ENCODE peak calls at places on chromosomes 7 and 10, in six cellular contexts. One of them, this sample, is unnamed.
A peak's percentile ranks its signal among the peaks of the same experiment; 100 is the strongest.

GRCh38 chr10:79608505-79609375 is 2.0 kb upstream of the SFTPA1 start:
- DNase-seq in MM.1S: peak; percentile 57
- DNase-seq in OCI-LY7: peak; percentile 79
- DNase-seq in kidney: no peak
- DNase-seq in IMR-90: peak; percentile 14
- DNase-seq in transverse colon: peak; percentile 26
- DNase-seq in this sample: no peak

GRCh38 chr10:125073996-125074395 is 86.4 kb downstream of the CTBP2 start:
- DNase-seq in MM.1S: no peak
- DNase-seq in OCI-LY7: no peak
- DNase-seq in kidney: no peak
- DNase-seq in IMR-90: no peak
- DNase-seq in transverse colon: no peak
- DNase-seq in this sample: no peak

GRCh38 chr10:110221044-110221720 is 13.8 kb downstream of the MXI1 start:
- DNase-seq in MM.1S: no peak
- DNase-seq in OCI-LY7: no peak
- DNase-seq in kidney: no peak
- DNase-seq in IMR-90: no peak
- DNase-seq in transverse colon: no peak
- DNase-seq in this sample: no peak

GRCh38 chr7:130273081-130273699 is 6.5 kb downstream of the CPA2 start:
- DNase-seq in MM.1S: no peak
- DNase-seq in OCI-LY7: no peak
- DNase-seq in kidney: no peak
- DNase-seq in IMR-90: peak; percentile 48
- DNase-seq in transverse colon: no peak
- DNase-seq in this sample: no peak

GRCh38 chr7:116357776-116358670 is 141.5 kb upstream of the CAV2 start:
- DNase-seq in MM.1S: no peak
- DNase-seq in OCI-LY7: no peak
- DNase-seq in kidney: no peak
- DNase-seq in IMR-90: peak; percentile 62
- DNase-seq in transverse colon: no peak
- DNase-seq in this sample: peak; percentile 31

GRCh38 chr7:27708485-27708884 is 31.5 kb upstream of the TAX1BP1 start:
- DNase-seq in MM.1S: no peak
- DNase-seq in OCI-LY7: no peak
- DNase-seq in kidney: no peak
- DNase-seq in IMR-90: no peak
- DNase-seq in transverse colon: no peak
- DNase-seq in this sample: no peak

GRCh38 chr7:24665564-24666294 is 91.5 kb downstream of the GSDME start:
- DNase-seq in MM.1S: peak; percentile 33
- DNase-seq in OCI-LY7: peak; percentile 63
- DNase-seq in kidney: no peak
- DNase-seq in IMR-90: peak; percentile 58
- DNase-seq in transverse colon: peak; percentile 11
- DNase-seq in this sample: peak; percentile 48

GRCh38 chr7:1910827-1911226 is 240.8 kb downstream of the ELFN1 start:
- DNase-seq in MM.1S: no peak
- DNase-seq in OCI-LY7: no peak
- DNase-seq in kidney: no peak
- DNase-seq in IMR-90: no peak
- DNase-seq in transverse colon: no peak
- DNase-seq in this sample: no peak

GRCh38 chr7:26449175-26450165 is 157.8 kb downstream of the SNX10 start:
- DNase-seq in MM.1S: no peak
- DNase-seq in OCI-LY7: no peak
- DNase-seq in kidney: no peak
- DNase-seq in IMR-90: peak; percentile 15
- DNase-seq in transverse colon: no peak
- DNase-seq in this sample: no peak

GRCh38 chr10:92965314-92965713 is 95.3 kb upstream of the CYP26C1 start:
- DNase-seq in MM.1S: peak; percentile 66
- DNase-seq in OCI-LY7: peak; percentile 58
- DNase-seq in kidney: no peak
- DNase-seq in IMR-90: peak; percentile 73
- DNase-seq in transverse colon: no peak
- DNase-seq in this sample: peak; percentile 43

GRCh38 chr10:113199459-113199858 is 249.4 kb downstream of the TCF7L2 start:
- DNase-seq in MM.1S: no peak
- DNase-seq in OCI-LY7: no peak
- DNase-seq in kidney: no peak
- DNase-seq in IMR-90: peak; percentile 75
- DNase-seq in transverse colon: no peak
- DNase-seq in this sample: peak; percentile 63

GRCh38 chr10:106424076-106424475 is 740.4 kb downstream of the SORCS1 start:
- DNase-seq in MM.1S: no peak
- DNase-seq in OCI-LY7: no peak
- DNase-seq in kidney: no peak
- DNase-seq in IMR-90: peak; percentile 96
- DNase-seq in transverse colon: no peak
- DNase-seq in this sample: peak; percentile 95

GRCh38 chr7:154827007-154827406 is 175.9 kb downstream of the PAXIP1 start:
- DNase-seq in MM.1S: no peak
- DNase-seq in OCI-LY7: no peak
- DNase-seq in kidney: no peak
- DNase-seq in IMR-90: no peak
- DNase-seq in transverse colon: no peak
- DNase-seq in this sample: no peak

GRCh38 chr7:149422065-149422913 is 38.6 kb downstream of the ZNF777 start:
- DNase-seq in MM.1S: peak; percentile 93
- DNase-seq in OCI-LY7: peak; percentile 84
- DNase-seq in kidney: peak; percentile 86
- DNase-seq in IMR-90: peak; percentile 53
- DNase-seq in transverse colon: peak; percentile 72
- DNase-seq in this sample: no peak

GRCh38 chr7:92415225-92415624 is 32.1 kb upstream of the GATAD1 start:
- DNase-seq in MM.1S: no peak
- DNase-seq in OCI-LY7: no peak
- DNase-seq in kidney: no peak
- DNase-seq in IMR-90: peak; percentile 12
- DNase-seq in transverse colon: no peak
- DNase-seq in this sample: no peak

GRCh38 chr7:6011541-6011940 is 2.5 kb downstream of the AIMP2 start:
- DNase-seq in MM.1S: no peak
- DNase-seq in OCI-LY7: no peak
- DNase-seq in kidney: no peak
- DNase-seq in IMR-90: no peak
- DNase-seq in transverse colon: no peak
- DNase-seq in this sample: no peak

GRCh38 chr10:75483188-75483587 is 51.8 kb downstream of the LRMDA start:
- DNase-seq in MM.1S: no peak
- DNase-seq in OCI-LY7: no peak
- DNase-seq in kidney: no peak
- DNase-seq in IMR-90: no peak
- DNase-seq in transverse colon: no peak
- DNase-seq in this sample: no peak

DNA sequence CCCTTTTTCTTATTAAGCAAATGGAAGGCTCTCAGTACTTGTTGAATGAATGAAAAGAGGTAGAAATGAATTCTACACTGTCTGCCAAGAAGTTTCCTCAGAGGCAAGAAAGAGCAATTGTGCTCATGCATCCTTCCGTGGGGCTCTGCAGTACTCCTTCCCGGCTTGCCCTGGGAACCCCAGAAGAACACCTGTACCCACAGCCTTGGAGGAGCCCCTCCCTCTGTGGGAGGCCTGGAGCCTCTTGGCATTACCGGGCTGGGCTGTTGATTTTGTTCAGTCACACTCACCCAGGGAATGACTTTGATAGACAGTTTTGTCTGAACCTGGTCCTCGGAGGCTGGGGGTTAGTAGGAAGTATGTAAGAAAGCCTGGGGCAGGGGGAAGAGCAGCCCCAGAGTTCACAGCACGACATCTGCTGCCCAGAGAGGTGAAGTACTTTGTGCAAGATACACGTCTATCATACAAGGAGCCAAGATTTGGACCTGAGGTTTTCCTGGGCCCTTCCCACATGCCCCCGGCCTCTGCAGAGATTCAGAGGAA is 134.8 kb upstream of the GDF10 start:
- DNase-seq in MM.1S: no peak
- DNase-seq in OCI-LY7: no peak
- DNase-seq in kidney: no peak
- DNase-seq in IMR-90: no peak
- DNase-seq in transverse colon: no peak
- DNase-seq in this sample: no peak
- TF ChIP-seq CTCF in MM.1S: no peak
- TF ChIP-seq CTCF in OCI-LY7: no peak
- TF ChIP-seq CTCF in kidney: no peak
- TF ChIP-seq CTCF in IMR-90: no peak
- TF ChIP-seq CTCF in transverse colon: no peak
- TF ChIP-seq CTCF in this sample: no peak

GRCh38 chr10:71712572-71713134 is 6.9 kb downstream of the C10orf105 start:
- DNase-seq in MM.1S: no peak
- DNase-seq in OCI-LY7: peak; percentile 48
- DNase-seq in kidney: no peak
- DNase-seq in IMR-90: no peak
- DNase-seq in transverse colon: no peak
- DNase-seq in this sample: no peak

GRCh38 chr10:71714055-71714454 is 5.5 kb downstream of the C10orf105 start:
- DNase-seq in MM.1S: no peak
- DNase-seq in OCI-LY7: no peak
- DNase-seq in kidney: no peak
- DNase-seq in IMR-90: no peak
- DNase-seq in transverse colon: no peak
- DNase-seq in this sample: no peak

GRCh38 chr10:71714592-71714991 is 5.0 kb downstream of the C10orf105 start:
- DNase-seq in MM.1S: no peak
- DNase-seq in OCI-LY7: no peak
- DNase-seq in kidney: no peak
- DNase-seq in IMR-90: no peak
- DNase-seq in transverse colon: no peak
- DNase-seq in this sample: no peak

GRCh38 chr10:71712170-71712569 is 7.4 kb downstream of the C10orf105 start:
- DNase-seq in MM.1S: no peak
- DNase-seq in OCI-LY7: no peak
- DNase-seq in kidney: no peak
- DNase-seq in IMR-90: no peak
- DNase-seq in transverse colon: no peak
- DNase-seq in this sample: no peak

DNA sequence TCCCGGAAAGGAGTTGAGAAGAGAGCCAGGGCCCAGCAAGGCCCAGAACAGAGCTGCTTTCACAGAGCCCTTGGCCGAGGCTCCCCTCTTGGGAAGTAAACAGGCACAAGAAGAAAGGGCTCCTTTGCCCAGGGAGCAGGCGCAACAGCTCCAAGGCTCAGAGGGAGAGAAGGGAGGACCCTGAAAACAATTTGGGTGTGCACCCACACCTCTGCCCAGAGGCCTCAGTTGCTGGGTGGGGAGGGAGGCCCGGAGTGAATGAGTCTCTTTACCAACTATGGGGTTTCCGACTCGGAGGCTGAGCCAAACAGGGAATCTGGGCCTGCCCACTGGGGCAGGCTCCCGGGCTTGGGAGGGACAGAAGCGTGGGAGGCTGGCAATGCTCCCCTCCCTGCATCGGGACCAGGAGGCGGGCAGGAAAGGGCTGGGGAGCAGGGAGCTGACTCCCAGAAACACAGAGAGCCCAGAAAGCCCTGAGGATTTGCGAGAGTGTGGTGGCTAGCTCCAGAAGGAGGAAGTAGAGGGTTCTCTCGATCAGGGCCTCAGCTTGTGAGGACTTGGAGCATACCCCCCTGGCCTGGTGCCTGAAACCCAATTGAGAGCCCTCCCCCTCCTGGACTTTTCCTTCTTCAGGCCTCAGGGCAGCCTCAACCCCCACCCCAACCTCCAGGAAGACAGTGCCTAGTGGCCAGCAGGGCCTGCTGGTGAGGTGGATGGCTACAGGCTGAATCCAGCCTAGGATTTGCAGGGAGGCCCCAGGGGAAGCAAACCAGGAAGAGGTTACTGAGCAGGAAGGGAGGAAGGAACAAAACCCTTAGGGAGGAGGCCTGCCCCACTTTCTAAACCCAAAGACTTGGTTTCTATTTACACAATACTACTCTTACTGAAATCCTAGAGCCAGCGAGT is 6.2 kb downstream of the C10orf105 start:
- DNase-seq in MM.1S: no peak
- DNase-seq in OCI-LY7: peak; percentile 49
- DNase-seq in kidney: peak; percentile 92
- DNase-seq in IMR-90: peak; percentile 80
- DNase-seq in transverse colon: peak; percentile 69
- DNase-seq in this sample: peak; percentile 82
- TF ChIP-seq CTCF in MM.1S: no peak
- TF ChIP-seq CTCF in OCI-LY7: no peak
- TF ChIP-seq CTCF in kidney: no peak
- TF ChIP-seq CTCF in IMR-90: peak; percentile 28
- TF ChIP-seq CTCF in transverse colon: no peak
- TF ChIP-seq CTCF in this sample: peak; percentile 57

GRCh38 chr10:129385600-129385999 is 81.4 kb upstream of the MGMT start:
- DNase-seq in MM.1S: no peak
- DNase-seq in OCI-LY7: no peak
- DNase-seq in kidney: no peak
- DNase-seq in IMR-90: no peak
- DNase-seq in transverse colon: no peak
- DNase-seq in this sample: no peak
- TF ChIP-seq CTCF in MM.1S: no peak
- TF ChIP-seq CTCF in OCI-LY7: no peak
- TF ChIP-seq CTCF in kidney: no peak
- TF ChIP-seq CTCF in IMR-90: no peak
- TF ChIP-seq CTCF in transverse colon: no peak
- TF ChIP-seq CTCF in this sample: no peak

GRCh38 chr10:47151880-47152279 is 148.1 kb upstream of the GDF10 start:
- DNase-seq in MM.1S: no peak
- DNase-seq in OCI-LY7: no peak
- DNase-seq in kidney: no peak
- DNase-seq in IMR-90: no peak
- DNase-seq in transverse colon: no peak
- DNase-seq in this sample: no peak

GRCh38 chr10:47150581-47150980 is 149.4 kb upstream of the GDF10 start:
- DNase-seq in MM.1S: no peak
- DNase-seq in OCI-LY7: no peak
- DNase-seq in kidney: no peak
- DNase-seq in IMR-90: no peak
- DNase-seq in transverse colon: no peak
- DNase-seq in this sample: no peak

GRCh38 chr10:47154762-47155161 is 145.2 kb upstream of the GDF10 start:
- DNase-seq in MM.1S: no peak
- DNase-seq in OCI-LY7: no peak
- DNase-seq in kidney: no peak
- DNase-seq in IMR-90: no peak
- DNase-seq in transverse colon: no peak
- DNase-seq in this sample: no peak

GRCh38 chr10:47156873-47157272 is 143.1 kb upstream of the GDF10 start:
- DNase-seq in MM.1S: no peak
- DNase-seq in OCI-LY7: no peak
- DNase-seq in kidney: no peak
- DNase-seq in IMR-90: no peak
- DNase-seq in transverse colon: no peak
- DNase-seq in this sample: no peak

DNA sequence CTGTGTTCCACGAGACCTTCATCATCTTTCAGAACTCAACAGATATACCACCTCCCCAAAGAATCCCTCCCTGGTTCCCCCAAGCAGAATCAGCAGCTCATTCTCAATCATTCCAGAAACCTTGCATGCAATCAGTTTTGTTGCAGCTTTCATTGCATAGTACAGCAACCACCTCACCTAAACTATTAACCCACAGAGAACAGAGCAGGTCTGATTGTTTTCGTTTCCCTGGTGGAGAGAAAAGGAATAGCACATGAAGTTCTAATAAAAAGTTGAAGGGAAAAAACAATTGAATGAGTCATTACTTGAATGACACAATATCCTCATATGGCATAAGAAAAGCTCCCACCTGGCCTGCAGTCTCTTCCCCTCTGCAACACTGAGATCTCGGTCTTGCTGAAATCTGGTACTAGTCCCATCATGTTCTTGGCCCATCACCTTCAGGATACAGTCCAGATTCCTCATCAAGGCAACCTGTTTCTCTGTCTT is 147.1 kb upstream of the GDF10 start:
- DNase-seq in MM.1S: no peak
- DNase-seq in OCI-LY7: no peak
- DNase-seq in kidney: no peak
- DNase-seq in IMR-90: no peak
- DNase-seq in transverse colon: no peak
- DNase-seq in this sample: peak; percentile 27
- TF ChIP-seq CTCF in MM.1S: peak; percentile 39
- TF ChIP-seq CTCF in OCI-LY7: peak; percentile 59
- TF ChIP-seq CTCF in kidney: no peak
- TF ChIP-seq CTCF in IMR-90: peak; percentile 31
- TF ChIP-seq CTCF in transverse colon: peak; percentile 26
- TF ChIP-seq CTCF in this sample: peak; percentile 82